ENCODE peak calls at places on chromosomes 11 and 22, in four cellular contexts. M is WTC11, A is K562, W is GM12878. I is an unnamed sample.

GRCh38 chr11:73233211-73233610 is 15.1 kb downstream of the P2RY2 start:
- DNase-seq in W (no peak), A (no peak), M (no peak), I (peak)

GRCh38 chr11:86978756-86979608 is 23.8 kb upstream of the FZD4 start:
- DNase-seq in A (peak), M (no peak), W (no peak), I (peak)

GRCh38 chr11:130220311-130221030 is 60.9 kb downstream of the ST14 start:
- DNase-seq in M (no peak), A (no peak), W (no peak), I (no peak)

GRCh38 chr11:118398797-118399564 is 2.4 kb upstream of the ATP5MG start:
- DNase-seq in A (no peak), M (no peak), W (no peak), I (no peak)

GRCh38 chr11:112694813-112695212 is 266.4 kb upstream of the NCAM1 start:
- DNase-seq in W (no peak), A (no peak), M (no peak), I (no peak)

GRCh38 chr11:26319906-26320305 is 12.0 kb upstream of the ANO3 start:
- DNase-seq in M (peak), W (no peak), A (no peak), I (no peak)

GRCh38 chr11:65215441-65216076 is 33.8 kb downstream of the CAPN1 start:
- DNase-seq in M (no peak), A (no peak), W (no peak), I (no peak)

GRCh38 chr11:61028135-61028729 is 56.8 kb downstream of the CD6 start:
- DNase-seq in W (peak), A (no peak), M (no peak), I (no peak)

GRCh38 chr22:30773919-30774318 is 79.2 kb downstream of the OSBP2 start:
- DNase-seq in A (no peak), M (no peak), W (no peak), I (no peak)

GRCh38 chr11:68053981-68054812 is 15.4 kb downstream of the TCIRG1 start:
- DNase-seq in W (no peak), A (no peak), M (no peak), I (no peak)

GRCh38 chr22:50439314-50440250 is 35.3 kb downstream of the SBF1 start:
- DNase-seq in A (no peak), M (no peak), W (no peak), I (peak)

GRCh38 chr11:112280268-112281126 is 19.8 kb upstream of the PLET1 start:
- DNase-seq in A (peak), M (peak), W (peak), I (peak)

GRCh38 chr11:67437082-67437821 is at the start of gene PTPRCAP:
- DNase-seq in M (peak), A (peak), W (no peak), I (no peak)

GRCh38 chr11:116420030-116420429 is 352.8 kb downstream of the BUD13 start:
- DNase-seq in A (no peak), M (no peak), W (no peak), I (no peak)

GRCh38 chr22:19884954-19885751 is 30.5 kb upstream of the GNB1L start:
- DNase-seq in M (peak), W (no peak), A (no peak), I (no peak)

GRCh38 chr11:112834277-112834755 is 126.9 kb upstream of the NCAM1 start:
- DNase-seq in A (no peak), M (no peak), W (no peak), I (peak)

GRCh38 chr11:22583963-22584492 is 41.6 kb downstream of the FANCF start:
- DNase-seq in A (no peak), M (no peak), W (no peak), I (no peak)

GRCh38 chr22:37229805-37230672 is 14.0 kb downstream of the RAC2 start:
- DNase-seq in M (no peak), A (peak), W (peak), I (no peak)

GRCh38 chr11:2944953-2945756 is 15.9 kb upstream of the PHLDA2 start:
- DNase-seq in A (no peak), M (peak), W (no peak), I (peak)

GRCh38 chr11:126115820-126116319 is 53.2 kb upstream of the CDON start:
- DNase-seq in W (no peak), A (peak), M (no peak), I (peak)

GRCh38 chr11:27328602-27329001 is 34.4 kb downstream of the CCDC34 start:
- DNase-seq in M (peak), A (no peak), W (no peak), I (no peak)

GRCh38 chr11:18700375-18700774 is 1.8 kb downstream of the TMEM86A start:
- DNase-seq in A (no peak), W (no peak), M (no peak), I (no peak)

GRCh38 chr22:39556970-39557811 is 13.4 kb upstream of the CACNA1I start:
- DNase-seq in A (peak), M (no peak), W (no peak), I (peak)
- TF ChIP-seq USF1 in A (no peak), M (no peak), W (no peak), I (no peak)

GRCh38 chr11:129163714-129164164 is 28.4 kb downstream of the ARHGAP32 start:
- DNase-seq in W (no peak), M (no peak), A (no peak), I (no peak)

DNA sequence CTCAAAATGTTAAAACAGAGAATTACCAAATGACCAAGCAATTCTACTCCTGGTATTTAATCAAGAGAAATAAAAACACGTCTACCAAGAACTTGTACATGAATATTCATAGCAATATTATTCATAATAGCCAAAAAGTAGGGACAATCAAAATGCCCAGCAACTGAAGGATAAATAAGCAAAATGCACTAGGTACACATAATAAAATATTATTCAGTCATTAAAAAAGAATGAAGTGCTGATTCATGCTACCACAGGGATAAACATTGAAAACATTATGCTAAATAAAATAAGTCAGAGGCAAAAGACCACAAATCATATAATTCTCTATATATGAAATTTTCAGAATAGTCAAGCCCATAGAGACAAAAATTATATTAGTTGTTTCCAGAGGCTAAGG is 24.8 kb downstream of the ARHGAP32 start:
- DNase-seq in A (no peak), M (no peak), W (no peak), I (no peak)
- TF ChIP-seq USF1 in A (no peak), M (no peak), W (no peak), I (no peak)

DNA sequence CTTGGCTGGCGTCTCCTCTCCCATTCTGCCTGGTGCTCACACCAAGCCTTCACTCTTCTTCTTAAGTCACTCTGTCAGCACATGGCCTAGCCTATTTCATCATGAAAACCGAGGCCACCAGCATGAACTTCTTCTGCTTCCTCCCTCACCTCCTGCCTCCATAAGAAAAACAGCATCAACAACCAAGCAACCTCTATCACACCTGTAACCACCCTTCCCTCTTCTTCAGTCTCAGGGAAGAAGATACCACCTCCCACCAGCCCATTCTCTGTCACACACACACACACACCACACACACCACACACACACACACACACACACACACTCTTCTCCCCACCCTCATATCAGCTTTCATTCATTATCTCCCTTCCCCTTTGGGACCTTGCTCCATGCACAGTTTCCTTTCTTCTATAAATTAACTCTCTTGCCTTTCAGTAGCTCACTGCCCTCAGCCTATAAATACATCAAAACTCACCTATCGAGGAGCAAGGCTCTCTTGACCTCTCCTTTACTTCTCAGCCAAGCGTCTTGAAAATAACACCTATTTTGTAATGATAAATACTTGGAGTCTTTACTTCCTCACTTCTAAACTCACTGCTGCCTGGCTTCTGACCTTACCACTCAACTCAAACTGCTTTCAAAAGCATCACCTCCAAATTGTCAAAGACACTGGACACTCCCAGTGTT is 36.5 kb downstream of the SC5D start:
- DNase-seq in W (no peak), M (no peak), A (no peak), I (no peak)
- TF ChIP-seq USF1 in W (no peak), M (no peak), A (no peak), I (no peak)

GRCh38 chr11:44334356-44335004 is 24.5 kb upstream of the ALX4 start:
- DNase-seq in M (peak), A (no peak), W (no peak), I (no peak)
- TF ChIP-seq USF1 in M (no peak), A (no peak), W (no peak), I (no peak)

DNA sequence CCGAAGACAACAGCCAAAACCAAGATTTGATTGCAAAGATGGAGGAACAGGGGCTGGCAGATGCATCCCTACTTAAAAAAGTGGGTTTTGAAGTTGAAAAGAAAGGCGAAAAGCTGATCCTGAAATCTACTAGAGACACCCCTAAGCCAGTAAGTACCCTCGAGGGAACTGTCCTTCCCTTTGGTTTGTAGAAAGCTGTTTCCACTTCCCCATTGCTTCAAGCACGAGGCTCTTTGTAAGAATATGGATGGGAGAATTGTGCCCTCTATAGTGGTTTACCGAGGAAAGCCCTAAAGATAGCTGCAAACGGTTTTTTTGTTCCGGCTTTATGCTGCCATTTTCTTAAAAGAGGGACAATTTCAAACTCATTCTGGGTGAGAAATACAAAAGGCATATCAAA is 133.9 kb downstream of the WNT7B start:
- DNase-seq in M (no peak), W (no peak), A (no peak), I (no peak)
- TF ChIP-seq USF1 in M (no peak), W (no peak), A (no peak), I (no peak)